ENCODE peak calls at places on chromosomes 12 and 14, in six cellular contexts. W is esophagus squamous epithelium, H is HuH-7, U is DND-41, F is GM12892, Q is GM10248. D is an unnamed sample.

GRCh38 chr12:122117979-122118378 is 39.4 kb downstream of the MLXIP start:
- DNase-seq in W (no peak), Q (no peak), U (no peak), H (no peak), F (no peak), D (no peak)

GRCh38 chr14:99946652-99947489 is 118.4 kb upstream of the EVL start:
- DNase-seq in Q (peak), W (no peak), F (peak), H (peak), U (peak), D (no peak)

GRCh38 chr14:22982013-22982476 is 306 bp downstream of the AJUBA start:
- DNase-seq in H (no peak), W (no peak), U (no peak), F (no peak), Q (no peak), D (no peak)

GRCh38 chr12:52119398-52120254 is 40.1 kb downstream of the SMIM41 start:
- DNase-seq in F (peak), H (peak), Q (peak), W (no peak), U (peak), D (peak)

GRCh38 chr12:109967383-109968031 is 28.7 kb downstream of the GIT2 start:
- DNase-seq in W (no peak), F (no peak), H (no peak), Q (no peak), U (no peak), D (no peak)

GRCh38 chr14:35952584-35952983 is 126.4 kb downstream of the BRMS1L start:
- DNase-seq in W (no peak), F (no peak), H (no peak), U (no peak), Q (no peak), D (no peak)

GRCh38 chr12:108884116-108885012 is 4.5 kb downstream of the DAO start:
- DNase-seq in F (peak), U (peak), H (peak), Q (peak), W (no peak), D (peak)

GRCh38 chr14:64636208-64636979 is 67.8 kb upstream of the PLEKHG3 start:
- DNase-seq in Q (peak), U (peak), F (peak), W (no peak), H (peak), D (peak)

GRCh38 chr12:117850048-117850447 is 118.7 kb downstream of the KSR2 start:
- DNase-seq in Q (peak), H (peak), U (no peak), F (peak), W (no peak), D (peak)